ENCODE peak calls at places on chromosome 1, in six cellular contexts. One of them, this sample, is unnamed.

GRCh38 chr1:220879090-220879508 is at the start of gene HLX:
- DNase-seq in left ventricle myocardium inferior: peak
- DNase-seq in H9: peak
- DNase-seq in GM12865: peak
- DNase-seq in activated naive CD4-positive, alpha-beta T cell: no peak
- DNase-seq in Caki2: peak
- DNase-seq in this sample: no peak

GRCh38 chr1:105533996-105534395 is 1522.5 kb upstream of the PRMT6 start:
- DNase-seq in Caki2: no peak
- DNase-seq in GM12865: no peak
- DNase-seq in left ventricle myocardium inferior: no peak
- DNase-seq in activated naive CD4-positive, alpha-beta T cell: no peak
- DNase-seq in H9: no peak
- DNase-seq in this sample: no peak

GRCh38 chr1:93608188-93609109 is 73.2 kb downstream of the BCAR3 start:
- DNase-seq in activated naive CD4-positive, alpha-beta T cell: no peak
- DNase-seq in left ventricle myocardium inferior: peak
- DNase-seq in Caki2: peak
- DNase-seq in H9: no peak
- DNase-seq in GM12865: peak
- DNase-seq in this sample: no peak

GRCh38 chr1:50841791-50842387 is 118.2 kb downstream of the FAF1 start:
- DNase-seq in Caki2: no peak
- DNase-seq in left ventricle myocardium inferior: no peak
- DNase-seq in GM12865: peak
- DNase-seq in H9: no peak
- DNase-seq in activated naive CD4-positive, alpha-beta T cell: no peak
- DNase-seq in this sample: no peak

GRCh38 chr1:89525169-89525855 is 683 bp downstream of the LRRC8B start:
- DNase-seq in Caki2: no peak
- DNase-seq in H9: no peak
- DNase-seq in left ventricle myocardium inferior: peak
- DNase-seq in activated naive CD4-positive, alpha-beta T cell: no peak
- DNase-seq in GM12865: peak
- DNase-seq in this sample: peak

GRCh38 chr1:25486602-25487001 is 55.9 kb downstream of the MACO1 start:
- DNase-seq in left ventricle myocardium inferior: no peak
- DNase-seq in GM12865: no peak
- DNase-seq in activated naive CD4-positive, alpha-beta T cell: no peak
- DNase-seq in Caki2: no peak
- DNase-seq in H9: peak
- DNase-seq in this sample: no peak

GRCh38 chr1:28751315-28752056 is 14.7 kb downstream of the YTHDF2 start:
- DNase-seq in GM12865: no peak
- DNase-seq in H9: no peak
- DNase-seq in Caki2: peak
- DNase-seq in left ventricle myocardium inferior: no peak
- DNase-seq in activated naive CD4-positive, alpha-beta T cell: no peak
- DNase-seq in this sample: no peak

GRCh38 chr1:208061627-208062026 is 150.7 kb upstream of the CD34 start:
- DNase-seq in H9: no peak
- DNase-seq in activated naive CD4-positive, alpha-beta T cell: no peak
- DNase-seq in GM12865: no peak
- DNase-seq in left ventricle myocardium inferior: no peak
- DNase-seq in Caki2: no peak
- DNase-seq in this sample: no peak

GRCh38 chr1:110084226-110085078 is 14.0 kb upstream of the ALX3 start:
- DNase-seq in GM12865: peak
- DNase-seq in activated naive CD4-positive, alpha-beta T cell: no peak
- DNase-seq in H9: no peak
- DNase-seq in Caki2: no peak
- DNase-seq in left ventricle myocardium inferior: peak
- DNase-seq in this sample: peak

GRCh38 chr1:230077011-230077410 is 10.0 kb downstream of the GALNT2 start:
- DNase-seq in activated naive CD4-positive, alpha-beta T cell: no peak
- DNase-seq in H9: no peak
- DNase-seq in left ventricle myocardium inferior: no peak
- DNase-seq in Caki2: no peak
- DNase-seq in GM12865: no peak
- DNase-seq in this sample: no peak

GRCh38 chr1:28437260-28437923 is 67.9 kb downstream of the PHACTR4 start:
- DNase-seq in H9: no peak
- DNase-seq in GM12865: no peak
- DNase-seq in left ventricle myocardium inferior: no peak
- DNase-seq in Caki2: peak
- DNase-seq in activated naive CD4-positive, alpha-beta T cell: no peak
- DNase-seq in this sample: no peak

GRCh38 chr1:245111073-245111472 is 43.7 kb upstream of the KIF26B start:
- DNase-seq in GM12865: no peak
- DNase-seq in Caki2: no peak
- DNase-seq in H9: no peak
- DNase-seq in left ventricle myocardium inferior: no peak
- DNase-seq in activated naive CD4-positive, alpha-beta T cell: no peak
- DNase-seq in this sample: no peak

GRCh38 chr1:81554108-81554507 is 246.6 kb upstream of the ADGRL2 start:
- DNase-seq in H9: no peak
- DNase-seq in GM12865: peak
- DNase-seq in left ventricle myocardium inferior: no peak
- DNase-seq in activated naive CD4-positive, alpha-beta T cell: no peak
- DNase-seq in Caki2: no peak
- DNase-seq in this sample: no peak

This sample was measured in activated effector memory CD4-positive, alpha-beta T cell treated with anti-CD3 and anti-CD28 coated beads, Interleukin-2, amount 50 U/mL, for 16 hours.